ENCODE peak calls at places on chromosomes 4 and X, in nine cellular contexts. One of them, this sample, is unnamed.

GRCh38 chrX:39759526-39760224 is 338.1 kb downstream of the BCOR start:
- DNase-seq in RWPE2: no peak
- DNase-seq in mucosa of descending colon: no peak
- DNase-seq in upper lobe of right lung: peak; percentile 66
- DNase-seq in GM23338: no peak
- DNase-seq in heart left ventricle: no peak
- DNase-seq in sigmoid colon: peak; percentile 69
- DNase-seq in cardiac muscle cell: peak; percentile 43
- DNase-seq in mammary epithelial cell: no peak
- DNase-seq in this sample: peak; percentile 75

GRCh38 chr4:143411527-143412480 is 75.1 kb downstream of the GAB1 start:
- DNase-seq in RWPE2: no peak
- DNase-seq in mucosa of descending colon: no peak
- DNase-seq in upper lobe of right lung: no peak
- DNase-seq in GM23338: no peak
- DNase-seq in heart left ventricle: no peak
- DNase-seq in sigmoid colon: no peak
- DNase-seq in cardiac muscle cell: no peak
- DNase-seq in mammary epithelial cell: peak; percentile 5
- DNase-seq in this sample: no peak

GRCh38 chrX:38768079-38768478 is 33.2 kb upstream of the MID1IP1 start:
- DNase-seq in RWPE2: no peak
- DNase-seq in mucosa of descending colon: no peak
- DNase-seq in upper lobe of right lung: no peak
- DNase-seq in GM23338: no peak
- DNase-seq in heart left ventricle: no peak
- DNase-seq in sigmoid colon: no peak
- DNase-seq in cardiac muscle cell: no peak
- DNase-seq in mammary epithelial cell: peak; percentile 6
- DNase-seq in this sample: no peak

GRCh38 chrX:18490816-18491215 is 65.4 kb downstream of the CDKL5 start:
- DNase-seq in RWPE2: no peak
- DNase-seq in mucosa of descending colon: no peak
- DNase-seq in upper lobe of right lung: no peak
- DNase-seq in GM23338: no peak
- DNase-seq in heart left ventricle: no peak
- DNase-seq in sigmoid colon: no peak
- DNase-seq in cardiac muscle cell: no peak
- DNase-seq in mammary epithelial cell: no peak
- DNase-seq in this sample: no peak

GRCh38 chrX:136711147-136711546 is 63.2 kb downstream of the CD40LG start:
- DNase-seq in RWPE2: no peak
- DNase-seq in mucosa of descending colon: no peak
- DNase-seq in upper lobe of right lung: no peak
- DNase-seq in GM23338: peak; percentile 27
- DNase-seq in heart left ventricle: peak; percentile 48
- DNase-seq in sigmoid colon: peak; percentile 67
- DNase-seq in cardiac muscle cell: peak; percentile 28
- DNase-seq in mammary epithelial cell: peak; percentile 42
- DNase-seq in this sample: peak; percentile 64

GRCh38 chr4:51853027-51853682 is 10.2 kb downstream of the DCUN1D4 start:
- DNase-seq in RWPE2: no peak
- DNase-seq in mucosa of descending colon: no peak
- DNase-seq in upper lobe of right lung: no peak
- DNase-seq in GM23338: peak; percentile 42
- DNase-seq in heart left ventricle: no peak
- DNase-seq in sigmoid colon: no peak
- DNase-seq in cardiac muscle cell: peak; percentile 13
- DNase-seq in mammary epithelial cell: no peak
- DNase-seq in this sample: no peak

GRCh38 chr4:154807042-154807630 is 26.1 kb downstream of the RBM46 start:
- DNase-seq in RWPE2: no peak
- DNase-seq in mucosa of descending colon: no peak
- DNase-seq in upper lobe of right lung: no peak
- DNase-seq in GM23338: peak; percentile 24
- DNase-seq in heart left ventricle: no peak
- DNase-seq in sigmoid colon: no peak
- DNase-seq in cardiac muscle cell: no peak
- DNase-seq in mammary epithelial cell: peak; percentile 38
- DNase-seq in this sample: no peak

GRCh38 chrX:17020828-17021821 is 74.7 kb downstream of the REPS2 start:
- DNase-seq in RWPE2: no peak
- DNase-seq in mucosa of descending colon: no peak
- DNase-seq in upper lobe of right lung: no peak
- DNase-seq in GM23338: no peak
- DNase-seq in heart left ventricle: no peak
- DNase-seq in sigmoid colon: peak; percentile 78
- DNase-seq in cardiac muscle cell: no peak
- DNase-seq in mammary epithelial cell: no peak
- DNase-seq in this sample: no peak

GRCh38 chr4:185738038-185738552 is 73.9 kb downstream of the SORBS2 start:
- DNase-seq in RWPE2: no peak
- DNase-seq in mucosa of descending colon: no peak
- DNase-seq in upper lobe of right lung: no peak
- DNase-seq in GM23338: no peak
- DNase-seq in heart left ventricle: no peak
- DNase-seq in sigmoid colon: peak; percentile 76
- DNase-seq in cardiac muscle cell: no peak
- DNase-seq in mammary epithelial cell: no peak
- DNase-seq in this sample: no peak

GRCh38 chr4:185737489-185738037 is 74.4 kb downstream of the SORBS2 start:
- DNase-seq in RWPE2: no peak
- DNase-seq in mucosa of descending colon: no peak
- DNase-seq in upper lobe of right lung: no peak
- DNase-seq in GM23338: no peak
- DNase-seq in heart left ventricle: no peak
- DNase-seq in sigmoid colon: no peak
- DNase-seq in cardiac muscle cell: no peak
- DNase-seq in mammary epithelial cell: no peak
- DNase-seq in this sample: no peak

GRCh38 chr4:185735887-185736286 is 76.1 kb downstream of the SORBS2 start:
- DNase-seq in RWPE2: no peak
- DNase-seq in mucosa of descending colon: no peak
- DNase-seq in upper lobe of right lung: no peak
- DNase-seq in GM23338: no peak
- DNase-seq in heart left ventricle: no peak
- DNase-seq in sigmoid colon: no peak
- DNase-seq in cardiac muscle cell: no peak
- DNase-seq in mammary epithelial cell: no peak
- DNase-seq in this sample: peak; percentile 75

GRCh38 chr4:185734214-185734613 is 77.8 kb downstream of the SORBS2 start:
- DNase-seq in RWPE2: no peak
- DNase-seq in mucosa of descending colon: no peak
- DNase-seq in upper lobe of right lung: no peak
- DNase-seq in GM23338: no peak
- DNase-seq in heart left ventricle: no peak
- DNase-seq in sigmoid colon: no peak
- DNase-seq in cardiac muscle cell: no peak
- DNase-seq in mammary epithelial cell: no peak
- DNase-seq in this sample: no peak

DNA sequence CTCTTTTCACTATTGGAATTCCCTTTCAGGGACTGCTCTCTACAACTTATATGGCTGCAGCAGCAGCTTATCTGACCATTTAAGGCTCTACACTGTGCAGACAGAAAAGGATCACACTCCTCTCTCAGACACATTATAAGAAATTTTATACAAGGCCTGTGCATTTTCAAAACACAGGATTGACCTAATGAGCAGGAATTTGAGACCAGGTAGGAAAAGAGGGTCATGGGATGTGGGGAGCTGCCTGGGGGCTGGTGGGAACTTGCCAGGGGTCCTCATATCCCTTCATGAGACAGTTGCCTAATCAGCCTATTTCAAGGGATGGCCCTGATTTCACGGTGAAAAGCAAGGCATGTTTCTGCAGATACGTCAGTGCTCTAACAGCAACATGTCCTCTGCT is 77.1 kb downstream of the SORBS2 start:
- DNase-seq in RWPE2: no peak
- DNase-seq in mucosa of descending colon: no peak
- DNase-seq in upper lobe of right lung: no peak
- DNase-seq in GM23338: no peak
- DNase-seq in heart left ventricle: no peak
- DNase-seq in sigmoid colon: no peak
- DNase-seq in cardiac muscle cell: no peak
- DNase-seq in mammary epithelial cell: no peak
- DNase-seq in this sample: no peak
- H3K4me1 ChIP-seq in RWPE2: peaks cover 21% of the 10 kb centered on the region
- H3K4me1 ChIP-seq in mucosa of descending colon: no peaks in the 10 kb centered on the region
- H3K4me1 ChIP-seq in upper lobe of right lung: peaks cover 14% of the 10 kb centered on the region
- H3K4me1 ChIP-seq in GM23338: peaks cover 40% of the 10 kb centered on the region
- H3K4me1 ChIP-seq in heart left ventricle: peaks cover 89% of the 10 kb centered on the region
- H3K4me1 ChIP-seq in sigmoid colon: peaks cover 89% of the 10 kb centered on the region
- H3K4me1 ChIP-seq in cardiac muscle cell: peaks cover 40% of the 10 kb centered on the region
- H3K4me1 ChIP-seq in mammary epithelial cell: peaks cover 14% of the 10 kb centered on the region
- H3K4me1 ChIP-seq in this sample: no peaks in the 10 kb centered on the region

DNA sequence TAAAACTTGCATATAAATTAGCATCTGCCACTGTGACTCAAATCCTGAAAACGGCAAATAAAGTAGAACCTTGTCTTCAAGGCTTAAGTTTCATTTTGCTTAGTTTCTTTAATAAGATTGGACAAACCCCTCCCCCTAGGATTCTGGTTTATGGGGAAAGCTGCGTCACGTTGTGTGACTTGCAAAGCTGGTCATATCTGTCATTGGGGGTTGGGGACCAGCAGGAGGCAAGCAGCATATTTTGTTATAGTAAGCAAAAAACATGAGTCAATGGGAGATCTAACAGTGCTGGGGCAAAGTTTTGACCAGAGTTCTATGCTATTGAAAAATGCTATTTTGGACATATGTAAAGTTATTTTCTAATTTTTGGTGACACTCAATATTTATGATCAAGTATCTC is 407.3 kb downstream of the PCDH18 start:
- DNase-seq in RWPE2: no peak
- DNase-seq in mucosa of descending colon: no peak
- DNase-seq in upper lobe of right lung: no peak
- DNase-seq in GM23338: no peak
- DNase-seq in heart left ventricle: no peak
- DNase-seq in sigmoid colon: no peak
- DNase-seq in cardiac muscle cell: no peak
- DNase-seq in mammary epithelial cell: peak; percentile 12
- DNase-seq in this sample: no peak
- H3K4me3 ChIP-seq in RWPE2: no peak overlapping the region
- H3K4me3 ChIP-seq in mucosa of descending colon: no peak overlapping the region
- H3K4me3 ChIP-seq in upper lobe of right lung: peak overlapping the region; percentile 24
- H3K4me3 ChIP-seq in GM23338: no peak overlapping the region
- H3K4me3 ChIP-seq in heart left ventricle: peak overlapping the region; percentile 19
- H3K4me3 ChIP-seq in sigmoid colon: peak overlapping the region; percentile 41
- H3K4me3 ChIP-seq in cardiac muscle cell: no peak overlapping the region
- H3K4me3 ChIP-seq in mammary epithelial cell: peak overlapping the region; percentile 62
- H3K4me3 ChIP-seq in this sample: peak overlapping the region; percentile 72

DNA sequence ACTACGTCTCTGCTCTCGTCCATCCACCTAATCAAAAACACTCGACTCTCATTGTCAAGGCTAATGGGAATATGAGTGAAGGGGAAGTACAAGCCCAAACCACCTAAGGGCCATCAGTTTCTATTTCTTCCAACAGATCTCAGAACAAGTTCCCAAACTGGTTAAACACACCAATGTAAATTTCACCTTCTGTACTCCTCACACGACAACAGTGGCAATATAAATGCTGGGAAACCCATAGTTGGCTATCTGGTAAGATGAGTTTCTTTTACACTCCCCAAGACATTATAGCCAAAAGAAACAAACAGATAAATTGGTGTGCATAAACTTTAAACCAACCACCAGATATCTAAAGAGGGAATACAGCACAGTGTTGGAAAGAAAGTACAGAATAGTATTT is 21.9 kb downstream of the ACSL1 start:
- DNase-seq in RWPE2: no peak
- DNase-seq in mucosa of descending colon: no peak
- DNase-seq in upper lobe of right lung: no peak
- DNase-seq in GM23338: no peak
- DNase-seq in heart left ventricle: no peak
- DNase-seq in sigmoid colon: no peak
- DNase-seq in cardiac muscle cell: no peak
- DNase-seq in mammary epithelial cell: no peak
- DNase-seq in this sample: no peak
- H3K4me1 ChIP-seq in RWPE2: peaks cover 59% of the 10 kb centered on the region
- H3K4me1 ChIP-seq in mucosa of descending colon: peaks cover 14% of the 10 kb centered on the region
- H3K4me1 ChIP-seq in upper lobe of right lung: peaks cover 20% of the 10 kb centered on the region
- H3K4me1 ChIP-seq in GM23338: peaks cover 12% of the 10 kb centered on the region
- H3K4me1 ChIP-seq in heart left ventricle: peaks cover 57% of the 10 kb centered on the region
- H3K4me1 ChIP-seq in sigmoid colon: peaks cover 52% of the 10 kb centered on the region
- H3K4me1 ChIP-seq in cardiac muscle cell: peaks cover 37% of the 10 kb centered on the region
- H3K4me1 ChIP-seq in mammary epithelial cell: peaks cover 44% of the 10 kb centered on the region
- H3K4me1 ChIP-seq in this sample: peaks cover 4% of the 10 kb centered on the region

GRCh38 chr4:153116801-153117200 is 87.4 kb upstream of the TRIM2 start:
- DNase-seq in RWPE2: no peak
- DNase-seq in mucosa of descending colon: no peak
- DNase-seq in upper lobe of right lung: no peak
- DNase-seq in GM23338: no peak
- DNase-seq in heart left ventricle: no peak
- DNase-seq in sigmoid colon: no peak
- DNase-seq in cardiac muscle cell: no peak
- DNase-seq in mammary epithelial cell: no peak
- DNase-seq in this sample: no peak

GRCh38 chr4:153117554-153117953 is 86.7 kb upstream of the TRIM2 start:
- DNase-seq in RWPE2: no peak
- DNase-seq in mucosa of descending colon: no peak
- DNase-seq in upper lobe of right lung: no peak
- DNase-seq in GM23338: peak; percentile 23
- DNase-seq in heart left ventricle: no peak
- DNase-seq in sigmoid colon: no peak
- DNase-seq in cardiac muscle cell: no peak
- DNase-seq in mammary epithelial cell: no peak
- DNase-seq in this sample: no peak

GRCh38 chr4:153114771-153115321 is 89.4 kb upstream of the TRIM2 start:
- DNase-seq in RWPE2: no peak
- DNase-seq in mucosa of descending colon: no peak
- DNase-seq in upper lobe of right lung: no peak
- DNase-seq in GM23338: no peak
- DNase-seq in heart left ventricle: no peak
- DNase-seq in sigmoid colon: no peak
- DNase-seq in cardiac muscle cell: no peak
- DNase-seq in mammary epithelial cell: peak; percentile 90
- DNase-seq in this sample: peak; percentile 59

GRCh38 chr4:153115322-153116100 is 88.7 kb upstream of the TRIM2 start:
- DNase-seq in RWPE2: no peak
- DNase-seq in mucosa of descending colon: no peak
- DNase-seq in upper lobe of right lung: no peak
- DNase-seq in GM23338: no peak
- DNase-seq in heart left ventricle: peak; percentile 48
- DNase-seq in sigmoid colon: no peak
- DNase-seq in cardiac muscle cell: no peak
- DNase-seq in mammary epithelial cell: peak; percentile 82
- DNase-seq in this sample: peak; percentile 65

DNA sequence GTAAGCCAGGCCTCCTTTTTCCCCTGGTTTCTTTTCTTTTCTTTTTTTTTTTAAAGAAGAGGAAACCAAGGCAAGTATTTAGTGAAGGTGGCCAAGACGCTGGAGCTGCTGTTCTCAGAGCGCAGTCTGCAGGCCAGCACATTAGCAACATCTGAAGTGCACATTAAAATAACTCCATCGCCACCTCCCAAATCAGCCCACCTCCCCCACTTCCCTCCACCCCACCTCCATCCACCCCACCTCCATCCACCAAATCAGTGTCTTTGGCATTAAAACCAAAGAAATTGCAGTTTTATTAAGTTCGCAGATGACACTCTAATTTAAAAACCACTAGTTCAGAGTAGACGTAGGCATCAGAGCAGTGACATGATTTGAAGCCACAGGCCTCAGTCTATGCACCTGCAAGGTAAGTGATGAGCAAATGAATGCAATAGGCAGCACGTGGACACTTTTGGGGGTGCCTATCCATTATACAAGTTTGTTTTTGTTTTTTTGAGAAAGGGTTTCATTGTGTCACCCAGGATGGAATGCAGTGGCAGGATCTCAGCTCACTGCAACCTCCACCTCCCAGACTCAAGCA is 88.1 kb upstream of the TRIM2 start:
- DNase-seq in RWPE2: no peak
- DNase-seq in mucosa of descending colon: no peak
- DNase-seq in upper lobe of right lung: no peak
- DNase-seq in GM23338: no peak
- DNase-seq in heart left ventricle: no peak
- DNase-seq in sigmoid colon: no peak
- DNase-seq in cardiac muscle cell: no peak
- DNase-seq in mammary epithelial cell: no peak
- DNase-seq in this sample: no peak
- H3K4me3 ChIP-seq in RWPE2: no peak overlapping the region
- H3K4me3 ChIP-seq in mucosa of descending colon: no peak overlapping the region
- H3K4me3 ChIP-seq in upper lobe of right lung: peak overlapping the region; percentile 30
- H3K4me3 ChIP-seq in GM23338: no peak overlapping the region
- H3K4me3 ChIP-seq in heart left ventricle: no peak overlapping the region
- H3K4me3 ChIP-seq in sigmoid colon: peak overlapping the region; percentile 35
- H3K4me3 ChIP-seq in cardiac muscle cell: no peak overlapping the region
- H3K4me3 ChIP-seq in mammary epithelial cell: peak overlapping the region; percentile 41
- H3K4me3 ChIP-seq in this sample: no peak overlapping the region

This sample was measured in aorta.